ENCODE peak calls at places on chromosomes 16 and 17, in nine cellular contexts. One of them, this sample, is unnamed.

GRCh38 chr17:57016764-57017116 is 38.8 kb downstream of the SCPEP1 start:
- DNase-seq in A549: no peak
- DNase-seq in Peyer's patch: no peak
- DNase-seq in esophagus squamous epithelium: no peak
- DNase-seq in PC-3: peak; percentile 99
- DNase-seq in HCT116: no peak
- DNase-seq in GM23338: no peak
- DNase-seq in IMR-90: peak; percentile 34
- DNase-seq in sigmoid colon: no peak
- DNase-seq in this sample: no peak

GRCh38 chr16:11742041-11742535 is 569 bp downstream of the TXNDC11 start:
- DNase-seq in sigmoid colon: peak; percentile 79
- DNase-seq in IMR-90: no peak
- DNase-seq in PC-3: no peak
- DNase-seq in Peyer's patch: peak; percentile 54
- DNase-seq in esophagus squamous epithelium: no peak
- DNase-seq in HCT116: no peak
- DNase-seq in A549: peak; percentile 39
- DNase-seq in GM23338: no peak
- DNase-seq in this sample: no peak

GRCh38 chr16:79607587-79607986 is 7.0 kb upstream of the MAF start:
- DNase-seq in GM23338: no peak
- DNase-seq in A549: peak; percentile 21
- DNase-seq in Peyer's patch: no peak
- DNase-seq in HCT116: no peak
- DNase-seq in PC-3: peak; percentile 2
- DNase-seq in IMR-90: peak; percentile 16
- DNase-seq in esophagus squamous epithelium: no peak
- DNase-seq in sigmoid colon: no peak
- DNase-seq in this sample: peak; percentile 59

GRCh38 chr16:14464796-14465195 is 165.3 kb downstream of the PARN start:
- DNase-seq in HCT116: no peak
- DNase-seq in GM23338: no peak
- DNase-seq in A549: no peak
- DNase-seq in IMR-90: no peak
- DNase-seq in sigmoid colon: no peak
- DNase-seq in Peyer's patch: no peak
- DNase-seq in PC-3: no peak
- DNase-seq in esophagus squamous epithelium: no peak
- DNase-seq in this sample: no peak

GRCh38 chr17:77098884-77099545 is 41.8 kb upstream of the SEC14L1 start:
- DNase-seq in Peyer's patch: no peak
- DNase-seq in A549: no peak
- DNase-seq in sigmoid colon: peak; percentile 84
- DNase-seq in IMR-90: peak; percentile 85
- DNase-seq in HCT116: no peak
- DNase-seq in PC-3: no peak
- DNase-seq in esophagus squamous epithelium: no peak
- DNase-seq in GM23338: no peak
- DNase-seq in this sample: no peak

GRCh38 chr17:15943971-15944719 is 785 bp upstream of the ADORA2B start:
- DNase-seq in A549: no peak
- DNase-seq in PC-3: no peak
- DNase-seq in IMR-90: no peak
- DNase-seq in sigmoid colon: peak; percentile 68
- DNase-seq in esophagus squamous epithelium: no peak
- DNase-seq in Peyer's patch: no peak
- DNase-seq in HCT116: no peak
- DNase-seq in GM23338: peak; percentile 66
- DNase-seq in this sample: no peak

GRCh38 chr16:56196381-56196780 is 5.1 kb downstream of the GNAO1 start:
- DNase-seq in HCT116: no peak
- DNase-seq in sigmoid colon: no peak
- DNase-seq in PC-3: no peak
- DNase-seq in GM23338: no peak
- DNase-seq in A549: no peak
- DNase-seq in Peyer's patch: no peak
- DNase-seq in esophagus squamous epithelium: no peak
- DNase-seq in IMR-90: no peak
- DNase-seq in this sample: no peak

GRCh38 chr16:72372082-72372615 is 200.2 kb upstream of the PMFBP1 start:
- DNase-seq in Peyer's patch: no peak
- DNase-seq in esophagus squamous epithelium: no peak
- DNase-seq in PC-3: no peak
- DNase-seq in HCT116: no peak
- DNase-seq in A549: no peak
- DNase-seq in sigmoid colon: no peak
- DNase-seq in GM23338: no peak
- DNase-seq in IMR-90: no peak
- DNase-seq in this sample: no peak

GRCh38 chr16:3646348-3646920 is 8.1 kb upstream of the DNASE1 start:
- DNase-seq in PC-3: peak; percentile 84
- DNase-seq in HCT116: peak; percentile 51
- DNase-seq in sigmoid colon: peak; percentile 57
- DNase-seq in esophagus squamous epithelium: no peak
- DNase-seq in IMR-90: peak; percentile 23
- DNase-seq in A549: peak; percentile 62
- DNase-seq in GM23338: no peak
- DNase-seq in Peyer's patch: no peak
- DNase-seq in this sample: no peak

GRCh38 chr17:19513897-19514488 is 19.7 kb upstream of the SLC47A1 start:
- DNase-seq in GM23338: peak; percentile 91
- DNase-seq in HCT116: peak; percentile 75
- DNase-seq in sigmoid colon: peak; percentile 84
- DNase-seq in Peyer's patch: peak; percentile 63
- DNase-seq in IMR-90: peak; percentile 60
- DNase-seq in PC-3: peak; percentile 84
- DNase-seq in esophagus squamous epithelium: no peak
- DNase-seq in A549: peak; percentile 82
- DNase-seq in this sample: peak; percentile 39

GRCh38 chr17:60435244-60436170 is 13.2 kb downstream of the CHCT1 start:
- DNase-seq in A549: peak; percentile 85
- DNase-seq in GM23338: peak; percentile 89
- DNase-seq in esophagus squamous epithelium: no peak
- DNase-seq in sigmoid colon: peak; percentile 85
- DNase-seq in Peyer's patch: peak; percentile 65
- DNase-seq in IMR-90: peak; percentile 89
- DNase-seq in HCT116: peak; percentile 79
- DNase-seq in PC-3: peak; percentile 98
- DNase-seq in this sample: peak; percentile 68

GRCh38 chr17:1643293-1643998 is 2.1 kb downstream of the SCARF1 start:
- DNase-seq in IMR-90: no peak
- DNase-seq in GM23338: peak; percentile 96
- DNase-seq in A549: peak; percentile 49
- DNase-seq in esophagus squamous epithelium: no peak
- DNase-seq in PC-3: peak; percentile 68
- DNase-seq in Peyer's patch: peak; percentile 80
- DNase-seq in HCT116: peak; percentile 62
- DNase-seq in sigmoid colon: no peak
- DNase-seq in this sample: peak; percentile 18

GRCh38 chr17:1643999-1644492 is 1.5 kb downstream of the SCARF1 start:
- DNase-seq in GM23338: no peak
- DNase-seq in sigmoid colon: no peak
- DNase-seq in IMR-90: no peak
- DNase-seq in A549: no peak
- DNase-seq in PC-3: no peak
- DNase-seq in HCT116: no peak
- DNase-seq in esophagus squamous epithelium: no peak
- DNase-seq in Peyer's patch: no peak
- DNase-seq in this sample: no peak

GRCh38 chr17:1646199-1646875 is 805 bp upstream of the SCARF1 start:
- DNase-seq in Peyer's patch: no peak
- DNase-seq in HCT116: no peak
- DNase-seq in esophagus squamous epithelium: no peak
- DNase-seq in GM23338: no peak
- DNase-seq in PC-3: no peak
- DNase-seq in A549: no peak
- DNase-seq in sigmoid colon: no peak
- DNase-seq in IMR-90: no peak
- DNase-seq in this sample: no peak

GRCh38 chr17:1644493-1645206 is 882 bp downstream of the SCARF1 start:
- DNase-seq in A549: no peak
- DNase-seq in HCT116: no peak
- DNase-seq in esophagus squamous epithelium: no peak
- DNase-seq in PC-3: peak; percentile 55
- DNase-seq in sigmoid colon: no peak
- DNase-seq in IMR-90: peak; percentile 73
- DNase-seq in GM23338: no peak
- DNase-seq in Peyer's patch: peak; percentile 61
- DNase-seq in this sample: peak; percentile 29

DNA sequence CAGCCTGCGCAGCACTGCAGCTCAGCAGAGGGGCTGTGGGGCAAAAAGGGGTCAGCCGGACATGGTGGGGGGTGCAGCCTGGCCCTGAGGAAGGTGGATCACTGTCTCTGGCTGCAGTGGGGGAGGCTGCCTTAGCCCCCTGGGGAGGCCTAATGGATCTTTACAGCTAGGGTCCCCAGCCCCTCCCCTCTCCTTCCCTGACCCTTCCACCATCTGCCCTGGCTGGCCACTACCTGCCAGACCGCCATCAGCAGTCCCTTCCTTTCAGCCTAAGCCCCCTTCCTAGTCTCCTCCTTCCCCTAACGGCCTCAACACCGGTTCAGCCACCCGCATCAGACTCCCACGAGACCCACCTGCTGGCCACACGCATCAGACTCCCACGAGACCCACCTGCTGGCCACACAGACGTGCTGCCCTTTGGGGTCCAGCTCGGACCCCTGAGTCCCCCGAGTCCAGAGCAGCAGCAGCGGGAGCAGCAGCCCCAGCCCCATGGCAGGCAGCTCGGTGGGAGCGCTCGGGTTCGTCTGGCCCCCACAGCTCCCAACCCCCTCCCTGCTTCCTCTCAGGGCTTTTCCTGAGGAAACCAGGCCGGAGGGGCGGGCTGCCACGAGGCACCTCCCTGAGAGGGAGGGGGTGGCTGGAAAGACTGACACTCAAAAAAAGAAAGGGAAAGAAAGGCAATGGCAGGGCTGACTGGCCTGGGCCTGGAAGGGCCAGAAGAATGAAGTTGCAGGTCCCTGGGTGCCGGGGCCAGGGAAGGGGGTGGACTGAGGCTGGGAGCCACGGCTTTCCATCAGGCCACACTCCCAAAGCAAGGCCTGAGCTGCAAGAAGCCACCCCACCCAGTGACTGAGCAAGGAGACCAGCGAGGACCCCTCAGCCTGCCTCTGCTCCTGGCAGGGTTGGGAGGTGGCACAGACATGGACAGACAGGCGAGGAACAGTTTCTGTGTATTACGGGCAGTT is at the start of gene SCARF1:
- DNase-seq in PC-3: no peak
- DNase-seq in IMR-90: no peak
- DNase-seq in HCT116: no peak
- DNase-seq in A549: no peak
- DNase-seq in sigmoid colon: peak; percentile 79
- DNase-seq in GM23338: no peak
- DNase-seq in esophagus squamous epithelium: no peak
- DNase-seq in Peyer's patch: no peak
- DNase-seq in this sample: no peak
- H3K4me1 ChIP-seq in PC-3: peaks cover 24% of the 10 kb centered on the region
- H3K4me1 ChIP-seq in IMR-90: peaks cover 30% of the 10 kb centered on the region
- H3K4me1 ChIP-seq in HCT116: peaks cover 27% of the 10 kb centered on the region
- H3K4me1 ChIP-seq in A549: peaks cover 29% of the 10 kb centered on the region
- H3K4me1 ChIP-seq in sigmoid colon: peaks cover 43% of the 10 kb centered on the region
- H3K4me1 ChIP-seq in GM23338: peaks cover 24% of the 10 kb centered on the region
- H3K4me1 ChIP-seq in esophagus squamous epithelium: peaks cover 74% of the 10 kb centered on the region
- H3K4me1 ChIP-seq in Peyer's patch: peaks cover 27% of the 10 kb centered on the region
- H3K4me1 ChIP-seq in this sample: peaks cover 7% of the 10 kb centered on the region

DNA sequence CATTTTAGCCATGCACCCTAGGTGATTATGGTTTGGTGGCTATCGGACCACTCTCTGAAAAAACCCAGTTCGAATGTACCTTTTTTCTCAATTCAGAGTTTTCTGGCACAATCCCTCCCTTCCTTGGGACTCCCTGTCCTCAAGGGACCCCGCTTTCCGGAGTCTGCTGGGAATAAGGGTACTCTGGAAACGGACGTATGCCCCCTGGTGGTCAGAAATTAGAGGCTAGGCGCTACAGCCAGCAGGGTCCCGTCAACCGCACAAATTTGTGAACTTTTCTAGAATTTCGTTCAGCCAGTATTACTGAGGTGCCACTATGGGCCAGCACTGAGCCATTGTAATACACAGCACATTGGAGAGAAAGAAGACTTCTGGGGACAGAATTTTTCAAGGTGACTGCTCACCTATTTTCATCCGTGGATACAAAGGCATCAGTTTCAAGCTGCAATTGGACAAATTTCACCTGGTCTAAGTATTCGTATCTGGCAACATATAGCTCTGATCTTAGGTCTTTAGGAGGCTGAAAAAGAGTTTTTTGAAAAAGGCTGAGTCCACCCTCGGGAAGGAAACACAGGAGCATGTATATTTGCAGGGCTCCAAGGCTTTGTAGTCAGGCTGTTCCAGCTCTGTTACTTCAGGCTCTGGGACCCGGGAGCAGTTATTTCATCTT is 27.1 kb upstream of the CRYBA1 start:
- DNase-seq in PC-3: peak; percentile 82
- DNase-seq in esophagus squamous epithelium: no peak
- DNase-seq in IMR-90: peak; percentile 83
- DNase-seq in HCT116: peak; percentile 63
- DNase-seq in Peyer's patch: peak; percentile 70
- DNase-seq in sigmoid colon: peak; percentile 88
- DNase-seq in GM23338: peak; percentile 98
- DNase-seq in A549: peak; percentile 86
- DNase-seq in this sample: peak; percentile 39
- H3K27ac ChIP-seq in PC-3: no peak overlapping the region
- H3K27ac ChIP-seq in esophagus squamous epithelium: no peak overlapping the region
- H3K27ac ChIP-seq in IMR-90: no peak overlapping the region
- H3K27ac ChIP-seq in HCT116: peak overlapping the region; percentile 3
- H3K27ac ChIP-seq in Peyer's patch: no peak overlapping the region
- H3K27ac ChIP-seq in sigmoid colon: no peak overlapping the region
- H3K27ac ChIP-seq in GM23338: no peak overlapping the region
- H3K27ac ChIP-seq in A549: peak overlapping the region; percentile 67
- H3K27ac ChIP-seq in this sample: no peak overlapping the region

DNA sequence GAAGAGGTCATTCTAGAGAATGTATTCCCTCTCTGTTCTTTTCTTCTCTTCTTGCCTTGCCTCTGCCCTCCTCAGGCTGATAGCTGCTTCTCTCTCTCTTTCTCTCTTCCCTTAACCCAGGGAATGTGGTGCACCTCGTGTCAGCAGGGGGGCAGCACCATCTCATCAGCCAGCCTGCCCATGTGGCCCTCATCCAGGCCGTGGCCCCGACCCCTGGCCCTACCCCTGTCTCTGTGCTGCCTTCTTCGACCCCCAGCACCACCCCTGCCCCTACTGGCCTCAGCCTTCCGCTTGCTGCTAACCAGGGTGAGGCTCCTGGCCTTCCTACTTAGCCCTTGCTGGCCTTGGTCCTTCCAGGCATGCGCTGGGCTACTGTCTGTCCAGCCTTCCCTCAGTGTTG is 23.5 kb downstream of the SRCAP start:
- DNase-seq in GM23338: peak; percentile 17
- DNase-seq in HCT116: no peak
- DNase-seq in IMR-90: no peak
- DNase-seq in PC-3: no peak
- DNase-seq in A549: no peak
- DNase-seq in sigmoid colon: peak; percentile 59
- DNase-seq in esophagus squamous epithelium: no peak
- DNase-seq in Peyer's patch: no peak
- DNase-seq in this sample: no peak
- TF ChIP-seq CTCF in GM23338: no peak
- TF ChIP-seq CTCF in HCT116: no peak
- TF ChIP-seq CTCF in IMR-90: no peak
- TF ChIP-seq CTCF in PC-3: peak; percentile 18
- TF ChIP-seq CTCF in A549: no peak
- TF ChIP-seq CTCF in sigmoid colon: no peak
- TF ChIP-seq CTCF in esophagus squamous epithelium: no peak
- TF ChIP-seq CTCF in Peyer's patch: peak; percentile 23
- TF ChIP-seq CTCF in this sample: peak; percentile 39

GRCh38 chr17:50946223-50946890 is 80.2 kb upstream of the TOB1 start:
- DNase-seq in IMR-90: no peak
- DNase-seq in sigmoid colon: peak; percentile 55
- DNase-seq in PC-3: no peak
- DNase-seq in A549: no peak
- DNase-seq in GM23338: no peak
- DNase-seq in HCT116: no peak
- DNase-seq in Peyer's patch: no peak
- DNase-seq in esophagus squamous epithelium: no peak
- DNase-seq in this sample: no peak
- H3K4me1 ChIP-seq in IMR-90: peaks cover 23% of the 10 kb centered on the region
- H3K4me1 ChIP-seq in sigmoid colon: peaks cover 56% of the 10 kb centered on the region
- H3K4me1 ChIP-seq in PC-3: peaks cover 43% of the 10 kb centered on the region
- H3K4me1 ChIP-seq in A549: peaks cover 83% of the 10 kb centered on the region
- H3K4me1 ChIP-seq in GM23338: peaks cover 20% of the 10 kb centered on the region
- H3K4me1 ChIP-seq in HCT116: peaks cover 68% of the 10 kb centered on the region
- H3K4me1 ChIP-seq in Peyer's patch: peaks cover 20% of the 10 kb centered on the region
- H3K4me1 ChIP-seq in esophagus squamous epithelium: peaks cover 60% of the 10 kb centered on the region
- H3K4me1 ChIP-seq in this sample: peaks cover 14% of the 10 kb centered on the region